ENCODE peak calls at places on chromosomes 6 and 20, in five cellular contexts. E is K562, Q is neural progenitor cell, X is GM23338, G is hepatocyte. S is an unnamed sample.

GRCh38 chr6:56312049-56312448 is 64.7 kb upstream of the COL21A1 start:
- DNase-seq in E (no peak), Q (no peak), X (no peak), G (no peak), S (no peak)

GRCh38 chr6:34236423-34237315 is at the start of gene HMGA1:
- DNase-seq in E (peak; percentile 89), Q (peak; percentile 98), X (peak; percentile 96), G (peak; percentile 94), S (peak; percentile 94)

GRCh38 chr20:32247957-32248497 is 29.4 kb upstream of the KIF3B start:
- DNase-seq in E (no peak), Q (no peak), X (no peak), G (no peak), S (no peak)

GRCh38 chr20:313948-314347 is 11.4 kb upstream of the SOX12 start:
- DNase-seq in E (no peak), Q (no peak), X (no peak), G (no peak), S (peak; percentile 97)

GRCh38 chr6:18241208-18241836 is 23.0 kb downstream of the DEK start:
- DNase-seq in E (no peak), Q (no peak), X (no peak), G (no peak), S (peak; percentile 78)

GRCh38 chr6:122726649-122727048 is 52.9 kb upstream of the FABP7 start:
- DNase-seq in E (no peak), Q (peak; percentile 50), X (peak; percentile 73), G (peak; percentile 29), S (peak; percentile 47)

GRCh38 chr20:16877053-16877554 is 128.9 kb downstream of the OTOR start:
- DNase-seq in E (no peak), Q (no peak), X (no peak), G (no peak), S (no peak)

GRCh38 chr20:50762045-50762422 is 30.7 kb downstream of the PARD6B start:
- DNase-seq in E (no peak), Q (no peak), X (no peak), G (peak; percentile 35), S (no peak)

GRCh38 chr6:152232494-152233151 is 404.5 kb downstream of the SYNE1 start:
- DNase-seq in E (peak; percentile 21), Q (no peak), X (no peak), G (peak; percentile 26), S (no peak)

GRCh38 chr6:37699138-37699766 is 1.6 kb upstream of the MDGA1 start:
- DNase-seq in E (no peak), Q (no peak), X (no peak), G (no peak), S (no peak)

GRCh38 chr20:35662541-35662940 is 2.2 kb downstream of the CPNE1 start:
- DNase-seq in E (no peak), Q (no peak), X (no peak), G (no peak), S (peak; percentile 9)

GRCh38 chr20:1509237-1509636 is 18.0 kb upstream of the SIRPB2 start:
- DNase-seq in E (no peak), Q (peak; percentile 42), X (peak; percentile 45), G (peak; percentile 33), S (peak; percentile 90)

GRCh38 chr20:40279390-40279789 is 409.6 kb downstream of the MAFB start:
- DNase-seq in E (no peak), Q (no peak), X (no peak), G (peak; percentile 32), S (no peak)

GRCh38 chr6:16698163-16698533 is 63.1 kb downstream of the ATXN1 start:
- DNase-seq in E (no peak), Q (peak; percentile 31), X (no peak), G (no peak), S (no peak)

GRCh38 chr6:31794866-31795615 is 511 bp downstream of the VARS1 start:
- DNase-seq in E (peak; percentile 84), Q (no peak), X (peak; percentile 27), G (no peak), S (no peak)

GRCh38 chr6:155818698-155819097 is 363.1 kb upstream of the NOX3 start:
- DNase-seq in E (no peak), Q (no peak), X (no peak), G (no peak), S (no peak)

GRCh38 chr6:129317931-129318820 is 391.8 kb downstream of the ARHGAP18 start:
- DNase-seq in E (no peak), Q (peak; percentile 53), X (peak; percentile 90), G (no peak), S (peak; percentile 87)

GRCh38 chr6:98824163-98824906 is 10.0 kb upstream of the POU3F2 start:
- DNase-seq in E (no peak), Q (peak; percentile 65), X (peak; percentile 65), G (no peak), S (no peak)

GRCh38 chr6:98825602-98826230 is 8.7 kb upstream of the POU3F2 start:
- DNase-seq in E (no peak), Q (peak; percentile 32), X (no peak), G (no peak), S (no peak)

GRCh38 chr6:98823428-98823827 is 10.9 kb upstream of the POU3F2 start:
- DNase-seq in E (no peak), Q (no peak), X (no peak), G (no peak), S (no peak)

GRCh38 chr6:98824907-98825601 is 9.3 kb upstream of the POU3F2 start:
- DNase-seq in E (no peak), Q (peak; percentile 62), X (peak; percentile 74), G (no peak), S (no peak)

GRCh38 chr6:98823845-98824162 is 10.6 kb upstream of the POU3F2 start:
- DNase-seq in E (no peak), Q (no peak), X (peak; percentile 59), G (no peak), S (no peak)
- H3K4me3 ChIP-seq in E (no peak overlapping the region), Q (peak overlapping the region; percentile 69), X (peak overlapping the region; percentile 71), G (no peak overlapping the region), S (no peak overlapping the region)

GRCh38 chr6:25175656-25176055 is 103.5 kb upstream of the CARMIL1 start:
- DNase-seq in E (no peak), Q (no peak), X (no peak), G (no peak), S (peak; percentile 21)

GRCh38 chr6:25179051-25179778 is 100.0 kb upstream of the CARMIL1 start:
- DNase-seq in E (no peak), Q (no peak), X (no peak), G (peak; percentile 38), S (peak; percentile 41)

GRCh38 chr6:25176466-25176865 is 102.7 kb upstream of the CARMIL1 start:
- DNase-seq in E (no peak), Q (no peak), X (no peak), G (no peak), S (no peak)

GRCh38 chr6:25178336-25178735 is 100.8 kb upstream of the CARMIL1 start:
- DNase-seq in E (no peak), Q (no peak), X (no peak), G (no peak), S (no peak)

GRCh38 chr6:25177629-25178028 is 101.5 kb upstream of the CARMIL1 start:
- DNase-seq in E (no peak), Q (no peak), X (no peak), G (no peak), S (peak; percentile 23)
- H3K4me1 ChIP-seq in E (no peaks in the 10 kb centered on the region), Q (no peaks in the 10 kb centered on the region), X (no peaks in the 10 kb centered on the region), G (peaks cover 25% of the 10 kb centered on the region), S (peaks cover 55% of the 10 kb centered on the region)

GRCh38 chr6:108168980-108169800 is 3.4 kb downstream of the NR2E1 start:
- DNase-seq in E (no peak), Q (peak; percentile 73), X (peak; percentile 78), G (no peak), S (no peak)
- TF ChIP-seq EZH2 in E (no peak), Q (peak; percentile 58), X (peak; percentile 90), G (peak; percentile 82), S (no peak)

GRCh38 chr6:72619883-72620696 is 1.8 kb upstream of the KCNQ5 start:
- DNase-seq in E (peak; percentile 47), Q (peak; percentile 66), X (peak; percentile 46), G (peak; percentile 34), S (no peak)
- H3K4me3 ChIP-seq in E (peak overlapping the region; percentile 24), Q (peak overlapping the region; percentile 64), X (peak overlapping the region; percentile 84), G (peak overlapping the region; percentile 8), S (no peak overlapping the region)

GRCh38 chr20:36849333-36850065 is 26.4 kb upstream of the TLDC2 start:
- DNase-seq in E (no peak), Q (no peak), X (no peak), G (no peak), S (no peak)
- H3K4me1 ChIP-seq in E (peaks cover 20% of the 10 kb centered on the region), Q (peaks cover 23% of the 10 kb centered on the region), X (no peaks in the 10 kb centered on the region), G (peaks cover 6% of the 10 kb centered on the region), S (peaks cover 5% of the 10 kb centered on the region)

GRCh38 chr6:84139311-84139710 is 88.1 kb downstream of the CEP162 start:
- DNase-seq in E (no peak), Q (no peak), X (no peak), G (no peak), S (no peak)
- TF ChIP-seq EZH2 in E (no peak), Q (no peak), X (no peak), G (no peak), S (no peak)

GRCh38 chr6:63788569-63788968 is 153.0 kb downstream of the PHF3 start:
- DNase-seq in E (no peak), Q (peak; percentile 45), X (peak; percentile 68), G (no peak), S (no peak)
- H3K4me3 ChIP-seq in E (no peak overlapping the region), Q (no peak overlapping the region), X (no peak overlapping the region), G (no peak overlapping the region), S (no peak overlapping the region)

GRCh38 chr6:3664641-3665041 is 86.9 kb downstream of the PXDC1 start:
- DNase-seq in E (no peak), Q (no peak), X (peak; percentile 6), G (peak; percentile 79), S (peak; percentile 24)

GRCh38 chr6:3665608-3666007 is 85.9 kb downstream of the PXDC1 start:
- DNase-seq in E (no peak), Q (no peak), X (peak; percentile 19), G (no peak), S (no peak)

GRCh38 chr6:3661390-3661789 is 90.1 kb downstream of the PXDC1 start:
- DNase-seq in E (no peak), Q (no peak), X (no peak), G (no peak), S (no peak)

GRCh38 chr6:3663811-3664210 is 87.7 kb downstream of the PXDC1 start:
- DNase-seq in E (no peak), Q (no peak), X (no peak), G (no peak), S (no peak)

GRCh38 chr6:3663081-3663480 is 88.4 kb downstream of the PXDC1 start:
- DNase-seq in E (no peak), Q (no peak), X (no peak), G (no peak), S (no peak)
- H3K4me1 ChIP-seq in E (no peaks in the 10 kb centered on the region), Q (peaks cover 16% of the 10 kb centered on the region), X (peaks cover 17% of the 10 kb centered on the region), G (peaks cover 28% of the 10 kb centered on the region), S (peaks cover 9% of the 10 kb centered on the region)

S was measured in PC-3.